ENCODE peak calls at places on chromosomes 3 and 15, in five cellular contexts. C is activated CD8-positive, alpha-beta memory T cell treated with anti-CD3 and anti-CD28 coated beads for 24 hours; O is HuH-7.5; M is HCT116; H is left colon. Y is an unnamed sample.

GRCh38 chr3:55655544-55655943 is 168.4 kb upstream of the WNT5A start:
- DNase-seq in C (no peak), O (no peak), M (no peak), H (no peak), Y (no peak)

GRCh38 chr3:190385835-190386688 is 1.9 kb upstream of the CLDN16 start:
- DNase-seq in C (no peak), O (no peak), M (peak; percentile 85), H (no peak), Y (no peak)

GRCh38 chr3:29515451-29515850 is 234.6 kb downstream of the RBMS3 start:
- DNase-seq in C (no peak), O (no peak), M (no peak), H (no peak), Y (no peak)

GRCh38 chr3:150874666-150875219 is 30.5 kb downstream of the MINDY4B start:
- DNase-seq in C (no peak), O (no peak), M (no peak), H (no peak), Y (no peak)

GRCh38 chr3:129526121-129526900 is 2.1 kb upstream of the RHO start:
- DNase-seq in C (no peak), O (no peak), M (no peak), H (no peak), Y (no peak)

GRCh38 chr15:35306361-35306981 is 221.4 kb upstream of the NANOGP8 start:
- DNase-seq in C (no peak), O (no peak), M (peak; percentile 18), H (peak; percentile 38), Y (peak; percentile 54)

GRCh38 chr15:74768771-74769342 is 13.0 kb upstream of the CSK start:
- DNase-seq in C (peak; percentile 82), O (peak; percentile 95), M (peak; percentile 42), H (peak; percentile 67), Y (peak; percentile 66)

GRCh38 chr3:193031909-193032308 is 114.3 kb upstream of the MB21D2 start:
- DNase-seq in C (no peak), O (no peak), M (no peak), H (no peak), Y (no peak)

GRCh38 chr3:175224051-175224450 is 364.9 kb downstream of the NAALADL2 start:
- DNase-seq in C (no peak), O (peak; percentile 3), M (peak; percentile 15), H (no peak), Y (no peak)

GRCh38 chr15:39595621-39596221 is 14.8 kb downstream of the THBS1 start:
- DNase-seq in C (no peak), O (no peak), M (no peak), H (no peak), Y (peak; percentile 26)

GRCh38 chr15:71792521-71792920 is 17.8 kb upstream of the NR2E3 start:
- DNase-seq in C (no peak), O (no peak), M (no peak), H (no peak), Y (no peak)

GRCh38 chr15:38885001-38885400 is 320.4 kb upstream of the RASGRP1 start:
- DNase-seq in C (no peak), O (no peak), M (no peak), H (no peak), Y (no peak)

GRCh38 chr3:66371432-66371831 is 129.4 kb downstream of the LRIG1 start:
- DNase-seq in C (no peak), O (no peak), M (no peak), H (no peak), Y (no peak)

GRCh38 chr15:99275061-99275460 is 23.8 kb downstream of the LRRC28 start:
- DNase-seq in C (no peak), O (no peak), M (no peak), H (no peak), Y (no peak)